ENCODE peak calls at places on chromosomes 3 and 15, in eight cellular contexts. H, L, G, D, I, N, A and F are unnamed samples.

GRCh38 chr3:32022947-32023346 is 41.4 kb downstream of the ZNF860 start:
- DNase-seq in H (no peak), L (peak; percentile 29), G (no peak), D (no peak), I (no peak), N (no peak), A (no peak), F (no peak)

GRCh38 chr3:183924956-183925355 is 40.3 kb upstream of the PARL start:
- DNase-seq in H (no peak), L (no peak), G (peak; percentile 43), D (no peak), I (peak; percentile 97), N (no peak), A (no peak), F (no peak)

GRCh38 chr3:13866406-13866965 is 13.4 kb downstream of the WNT7A start:
- DNase-seq in H (no peak), L (no peak), G (no peak), D (no peak), I (no peak), N (no peak), A (peak; percentile 24), F (no peak)

GRCh38 chr3:20256144-20256543 is 70.1 kb upstream of the SGO1 start:
- DNase-seq in H (no peak), L (no peak), G (no peak), D (no peak), I (peak; percentile 51), N (no peak), A (no peak), F (no peak)

GRCh38 chr15:78989701-78990248 is 44.9 kb upstream of the CTSH start:
- DNase-seq in H (no peak), L (no peak), G (no peak), D (no peak), I (no peak), N (no peak), A (no peak), F (no peak)

GRCh38 chr3:185465471-185465870 is 33.4 kb downstream of the TMEM41A start:
- DNase-seq in H (no peak), L (no peak), G (no peak), D (no peak), I (no peak), N (no peak), A (no peak), F (no peak)

GRCh38 chr3:153173758-153174516 is 11.9 kb downstream of the RAP2B start:
- DNase-seq in H (no peak), L (no peak), G (peak; percentile 74), D (no peak), I (peak; percentile 52), N (no peak), A (no peak), F (no peak)

GRCh38 chr15:67199881-67200763 is 54.3 kb downstream of the AAGAB start:
- DNase-seq in H (no peak), L (no peak), G (peak; percentile 82), D (no peak), I (no peak), N (no peak), A (no peak), F (no peak)

GRCh38 chr3:171459130-171459941 is 869 bp downstream of the TNIK start:
- DNase-seq in H (peak; percentile 66), L (peak; percentile 78), G (peak; percentile 54), D (peak; percentile 46), I (peak; percentile 48), N (peak; percentile 34), A (peak; percentile 34), F (peak; percentile 45)

GRCh38 chr15:40511093-40511471 is 40.3 kb downstream of the CHST14 start:
- DNase-seq in H (no peak), L (peak; percentile 21), G (no peak), D (no peak), I (no peak), N (no peak), A (no peak), F (no peak)

GRCh38 chr3:27712136-27713065 is 9.7 kb downstream of the EOMES start:
- DNase-seq in H (peak; percentile 88), L (peak; percentile 76), G (peak; percentile 92), D (peak; percentile 64), I (peak; percentile 84), N (peak; percentile 47), A (peak; percentile 61), F (peak; percentile 73)

GRCh38 chr3:54965746-54966145 is 37.9 kb upstream of the LRTM1 start:
- DNase-seq in H (no peak), L (no peak), G (peak; percentile 83), D (no peak), I (no peak), N (no peak), A (no peak), F (no peak)

GRCh38 chr3:85161544-85161943 is 202.8 kb downstream of the CADM2 start:
- DNase-seq in H (no peak), L (peak; percentile 41), G (no peak), D (no peak), I (peak; percentile 92), N (no peak), A (no peak), F (peak; percentile 39)

GRCh38 chr15:63599401-63600000 is 2.3 kb downstream of the FBXL22 start:
- DNase-seq in H (peak; percentile 75), L (peak; percentile 81), G (peak; percentile 85), D (no peak), I (peak; percentile 69), N (peak; percentile 73), A (no peak), F (no peak)

GRCh38 chr15:72155021-72155621 is 36.9 kb downstream of the SENP8 start:
- DNase-seq in H (peak; percentile 84), L (peak; percentile 86), G (peak; percentile 39), D (no peak), I (peak; percentile 75), N (peak; percentile 97), A (no peak), F (no peak)

GRCh38 chr15:82184355-82184754 is 78.2 kb downstream of the EFL1 start:
- DNase-seq in H (no peak), L (no peak), G (no peak), D (no peak), I (no peak), N (no peak), A (no peak), F (no peak)

GRCh38 chr15:93235321-93235720 is 146.3 kb upstream of the RGMA start:
- DNase-seq in H (no peak), L (no peak), G (no peak), D (no peak), I (no peak), N (no peak), A (no peak), F (no peak)

GRCh38 chr3:23232016-23232415 is 28.9 kb downstream of the UBE2E2 start:
- DNase-seq in H (no peak), L (no peak), G (peak; percentile 8), D (no peak), I (no peak), N (no peak), A (no peak), F (no peak)

DNA sequence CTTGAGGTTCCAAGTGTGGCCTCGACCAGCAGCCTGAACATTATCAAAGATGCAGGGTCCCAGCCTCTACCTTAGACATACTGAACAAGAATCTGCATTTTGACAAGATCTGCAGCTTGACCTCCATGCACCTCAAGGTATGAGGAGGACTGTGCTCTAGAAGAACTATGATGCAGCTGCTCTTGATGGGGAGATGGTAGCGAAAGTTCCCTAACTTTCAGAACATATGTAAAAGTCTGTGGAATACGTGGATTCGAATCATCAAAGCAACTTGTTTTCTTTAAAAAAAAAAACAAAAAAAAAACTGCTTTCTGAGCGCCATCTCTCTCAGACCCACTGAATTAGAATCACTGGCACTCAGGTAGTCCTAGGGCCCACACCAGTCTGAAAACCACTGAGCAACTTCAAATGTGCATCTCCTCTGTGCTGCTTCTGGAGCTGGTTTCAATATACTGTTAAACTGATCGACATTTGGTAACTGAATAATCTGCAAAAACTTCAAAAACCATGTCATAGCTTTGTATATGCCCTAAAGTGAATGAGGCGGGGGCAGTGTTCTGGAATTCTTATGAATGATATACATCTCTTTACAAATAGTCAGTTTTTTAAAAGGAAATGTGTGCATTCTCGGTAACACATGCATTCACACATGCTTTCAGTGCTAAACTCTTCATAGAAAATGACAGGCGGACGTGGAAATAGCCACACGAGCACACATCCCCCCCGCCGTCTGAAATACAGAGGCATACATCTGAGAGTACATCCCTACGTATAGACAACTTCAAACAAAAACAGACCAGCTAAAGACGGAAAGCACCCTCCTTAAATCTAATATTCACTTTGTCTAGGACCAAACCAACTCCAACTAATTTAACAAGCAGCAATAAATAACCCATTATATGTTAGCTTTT is 128.8 kb downstream of the FOXP1 start:
- DNase-seq in H (no peak), L (no peak), G (no peak), D (peak; percentile 22), I (no peak), N (no peak), A (no peak), F (no peak)
- H3K4me1 ChIP-seq in H (peaks cover 55% of the 10 kb centered on the region), L (peaks cover 11% of the 10 kb centered on the region), G (peaks cover 16% of the 10 kb centered on the region), D (peaks cover 94% of the 10 kb centered on the region), I (peaks cover 41% of the 10 kb centered on the region), N (no peaks in the 10 kb centered on the region), A (peaks cover 99% of the 10 kb centered on the region), F (peaks cover 60% of the 10 kb centered on the region)

DNA sequence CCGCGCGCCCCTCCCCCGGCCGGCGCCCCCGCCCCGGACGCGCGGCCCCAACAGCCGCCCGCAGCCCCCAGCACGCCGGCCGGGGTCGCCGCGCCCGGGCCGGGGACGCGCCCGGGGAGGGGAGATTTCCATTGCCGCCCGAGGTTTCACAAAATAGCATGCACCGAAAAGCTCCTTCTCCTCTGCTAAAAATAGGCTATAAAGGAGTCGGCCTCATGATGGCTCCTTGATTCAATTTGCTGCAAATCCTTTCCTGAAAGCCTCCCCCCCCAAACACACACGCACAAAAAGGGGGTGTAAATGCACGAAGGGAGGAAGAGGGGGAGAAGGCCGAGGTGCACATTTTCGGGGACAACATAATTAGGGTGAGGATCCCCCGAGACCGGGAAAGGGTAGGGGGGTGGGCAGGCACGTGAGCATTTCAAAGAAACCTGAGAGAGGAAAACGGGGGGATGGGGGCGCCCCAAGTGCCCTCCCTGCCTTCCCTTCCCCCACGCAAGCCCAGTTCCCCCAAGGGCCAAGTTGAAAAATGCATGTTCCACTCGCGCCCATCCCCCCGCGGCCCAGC is 725 bp downstream of the TBL1XR1 start:
- DNase-seq in H (no peak), L (peak; percentile 63), G (peak; percentile 63), D (peak; percentile 43), I (peak; percentile 20), N (no peak), A (peak; percentile 13), F (no peak)
- H3K4me3 ChIP-seq in H (peak overlapping the region; percentile 96), L (peak overlapping the region; percentile 68), G (peak overlapping the region; percentile 81), D (peak overlapping the region; percentile 98), I (peak overlapping the region; percentile 92), N (peak overlapping the region; percentile 98), A (peak overlapping the region; percentile 93), F (peak overlapping the region; percentile 70)

DNA sequence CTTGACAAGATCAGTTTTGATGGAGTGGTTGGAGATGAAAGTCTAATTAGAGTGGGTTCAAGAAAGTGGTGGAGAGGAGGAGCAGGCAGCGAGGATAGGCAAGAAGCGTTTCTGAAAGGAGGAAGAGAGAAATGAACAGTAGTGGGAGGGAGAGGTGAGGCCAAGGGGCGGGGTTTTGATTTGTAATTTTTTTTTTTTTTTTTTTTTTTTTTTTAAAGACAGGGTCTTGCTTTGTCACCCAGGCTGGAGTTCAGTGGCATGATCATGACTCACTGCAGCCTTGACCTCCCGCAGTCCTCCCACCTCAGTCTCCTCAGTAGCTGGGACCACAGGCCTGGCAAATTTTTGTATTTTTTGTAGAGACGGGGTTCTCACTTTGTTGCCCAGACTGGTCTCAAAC is 36.6 kb downstream of the MRAS start:
- DNase-seq in H (no peak), L (no peak), G (no peak), D (no peak), I (no peak), N (no peak), A (no peak), F (no peak)
- H3K4me1 ChIP-seq in H (peaks cover 38% of the 10 kb centered on the region), L (no peaks in the 10 kb centered on the region), G (peaks cover 29% of the 10 kb centered on the region), D (no peaks in the 10 kb centered on the region), I (peaks cover 4% of the 10 kb centered on the region), N (peaks cover 14% of the 10 kb centered on the region), A (no peaks in the 10 kb centered on the region), F (peaks cover 13% of the 10 kb centered on the region)

GRCh38 chr3:40192628-40193027 is 116.9 kb upstream of the EIF1B start:
- DNase-seq in H (no peak), L (no peak), G (no peak), D (no peak), I (peak; percentile 34), N (no peak), A (no peak), F (no peak)
- H3K4me3 ChIP-seq in H (no peak overlapping the region), L (no peak overlapping the region), G (no peak overlapping the region), D (no peak overlapping the region), I (no peak overlapping the region), N (no peak overlapping the region), A (no peak overlapping the region), F (no peak overlapping the region)